ENCODE peak calls at places on chromosomes 2 and 18, in eight cellular contexts. One of them, this sample, is unnamed.

GRCh38 chr2:8587251-8587791 is 94.5 kb upstream of the ID2 start:
- DNase-seq in ovary: no peak
- DNase-seq in pancreas: no peak
- DNase-seq in BE2C: no peak
- DNase-seq in fibroblast of mammary gland: no peak
- DNase-seq in NCI-H1436 treated with DMSO at 0.1 percent for 48 hours: no peak
- DNase-seq in H54: no peak
- DNase-seq in central memory CD8-positive, alpha-beta T cell: no peak
- DNase-seq in this sample: no peak

GRCh38 chr2:109448946-109449788 is 164.6 kb downstream of the SEPTIN10 start:
- DNase-seq in ovary: no peak
- DNase-seq in pancreas: peak
- DNase-seq in BE2C: no peak
- DNase-seq in fibroblast of mammary gland: peak
- DNase-seq in NCI-H1436 treated with DMSO at 0.1 percent for 48 hours: no peak
- DNase-seq in H54: no peak
- DNase-seq in central memory CD8-positive, alpha-beta T cell: no peak
- DNase-seq in this sample: peak

GRCh38 chr18:23498877-23499570 is 4.3 kb upstream of the RMC1 start:
- DNase-seq in ovary: peak
- DNase-seq in pancreas: no peak
- DNase-seq in BE2C: peak
- DNase-seq in fibroblast of mammary gland: peak
- DNase-seq in NCI-H1436 treated with DMSO at 0.1 percent for 48 hours: peak
- DNase-seq in H54: peak
- DNase-seq in central memory CD8-positive, alpha-beta T cell: peak
- DNase-seq in this sample: peak

GRCh38 chr2:234130734-234131133 is 80.2 kb downstream of the SPP2 start:
- DNase-seq in ovary: no peak
- DNase-seq in pancreas: no peak
- DNase-seq in BE2C: no peak
- DNase-seq in fibroblast of mammary gland: no peak
- DNase-seq in NCI-H1436 treated with DMSO at 0.1 percent for 48 hours: no peak
- DNase-seq in H54: no peak
- DNase-seq in central memory CD8-positive, alpha-beta T cell: no peak
- DNase-seq in this sample: no peak

GRCh38 chr2:160039166-160039903 is 23.1 kb downstream of the PLA2R1 start:
- DNase-seq in ovary: peak
- DNase-seq in pancreas: no peak
- DNase-seq in BE2C: no peak
- DNase-seq in fibroblast of mammary gland: peak
- DNase-seq in NCI-H1436 treated with DMSO at 0.1 percent for 48 hours: no peak
- DNase-seq in H54: no peak
- DNase-seq in central memory CD8-positive, alpha-beta T cell: no peak
- DNase-seq in this sample: peak

GRCh38 chr2:70922591-70923234 is 13.0 kb upstream of the ATP6V1B1 start:
- DNase-seq in ovary: no peak
- DNase-seq in pancreas: peak
- DNase-seq in BE2C: no peak
- DNase-seq in fibroblast of mammary gland: no peak
- DNase-seq in NCI-H1436 treated with DMSO at 0.1 percent for 48 hours: no peak
- DNase-seq in H54: no peak
- DNase-seq in central memory CD8-positive, alpha-beta T cell: no peak
- DNase-seq in this sample: no peak

GRCh38 chr2:96890726-96891385 is 21.0 kb upstream of the SEMA4C start:
- DNase-seq in ovary: no peak
- DNase-seq in pancreas: no peak
- DNase-seq in BE2C: no peak
- DNase-seq in fibroblast of mammary gland: no peak
- DNase-seq in NCI-H1436 treated with DMSO at 0.1 percent for 48 hours: no peak
- DNase-seq in H54: no peak
- DNase-seq in central memory CD8-positive, alpha-beta T cell: no peak
- DNase-seq in this sample: peak

GRCh38 chr18:46917808-46918600 is 602 bp downstream of the KATNAL2 start:
- DNase-seq in ovary: peak
- DNase-seq in pancreas: no peak
- DNase-seq in BE2C: peak
- DNase-seq in fibroblast of mammary gland: peak
- DNase-seq in NCI-H1436 treated with DMSO at 0.1 percent for 48 hours: no peak
- DNase-seq in H54: no peak
- DNase-seq in central memory CD8-positive, alpha-beta T cell: peak
- DNase-seq in this sample: peak

GRCh38 chr18:55706893-55707292 is 118.9 kb upstream of the TCF4 start:
- DNase-seq in ovary: no peak
- DNase-seq in pancreas: no peak
- DNase-seq in BE2C: no peak
- DNase-seq in fibroblast of mammary gland: peak
- DNase-seq in NCI-H1436 treated with DMSO at 0.1 percent for 48 hours: no peak
- DNase-seq in H54: no peak
- DNase-seq in central memory CD8-positive, alpha-beta T cell: no peak
- DNase-seq in this sample: peak

GRCh38 chr2:45390433-45390832 is 220.6 kb downstream of the SRBD1 start:
- DNase-seq in ovary: no peak
- DNase-seq in pancreas: no peak
- DNase-seq in BE2C: no peak
- DNase-seq in fibroblast of mammary gland: no peak
- DNase-seq in NCI-H1436 treated with DMSO at 0.1 percent for 48 hours: no peak
- DNase-seq in H54: no peak
- DNase-seq in central memory CD8-positive, alpha-beta T cell: no peak
- DNase-seq in this sample: no peak

GRCh38 chr18:4335386-4335785 is 119.7 kb downstream of the DLGAP1 start:
- DNase-seq in ovary: no peak
- DNase-seq in pancreas: no peak
- DNase-seq in BE2C: no peak
- DNase-seq in fibroblast of mammary gland: no peak
- DNase-seq in NCI-H1436 treated with DMSO at 0.1 percent for 48 hours: no peak
- DNase-seq in H54: no peak
- DNase-seq in central memory CD8-positive, alpha-beta T cell: no peak
- DNase-seq in this sample: no peak

GRCh38 chr2:160484859-160485520 is 8.6 kb downstream of the RBMS1 start:
- DNase-seq in ovary: no peak
- DNase-seq in pancreas: no peak
- DNase-seq in BE2C: no peak
- DNase-seq in fibroblast of mammary gland: no peak
- DNase-seq in NCI-H1436 treated with DMSO at 0.1 percent for 48 hours: no peak
- DNase-seq in H54: no peak
- DNase-seq in central memory CD8-positive, alpha-beta T cell: no peak
- DNase-seq in this sample: no peak

GRCh38 chr2:50513724-50514123 is 518.2 kb downstream of the NRXN1 start:
- DNase-seq in ovary: no peak
- DNase-seq in pancreas: no peak
- DNase-seq in BE2C: no peak
- DNase-seq in fibroblast of mammary gland: no peak
- DNase-seq in NCI-H1436 treated with DMSO at 0.1 percent for 48 hours: no peak
- DNase-seq in H54: no peak
- DNase-seq in central memory CD8-positive, alpha-beta T cell: no peak
- DNase-seq in this sample: no peak

GRCh38 chr18:74631242-74632087 is 33.8 kb downstream of the ZNF407 start:
- DNase-seq in ovary: no peak
- DNase-seq in pancreas: no peak
- DNase-seq in BE2C: no peak
- DNase-seq in fibroblast of mammary gland: peak
- DNase-seq in NCI-H1436 treated with DMSO at 0.1 percent for 48 hours: no peak
- DNase-seq in H54: no peak
- DNase-seq in central memory CD8-positive, alpha-beta T cell: no peak
- DNase-seq in this sample: peak

GRCh38 chr18:32317651-32318050 is 127.8 kb downstream of the MEP1B start:
- DNase-seq in ovary: no peak
- DNase-seq in pancreas: no peak
- DNase-seq in BE2C: no peak
- DNase-seq in fibroblast of mammary gland: peak
- DNase-seq in NCI-H1436 treated with DMSO at 0.1 percent for 48 hours: no peak
- DNase-seq in H54: no peak
- DNase-seq in central memory CD8-positive, alpha-beta T cell: no peak
- DNase-seq in this sample: peak

GRCh38 chr2:22842209-22842608 is 542.8 kb upstream of the KLHL29 start:
- DNase-seq in ovary: no peak
- DNase-seq in pancreas: no peak
- DNase-seq in BE2C: no peak
- DNase-seq in fibroblast of mammary gland: no peak
- DNase-seq in NCI-H1436 treated with DMSO at 0.1 percent for 48 hours: no peak
- DNase-seq in H54: no peak
- DNase-seq in central memory CD8-positive, alpha-beta T cell: no peak
- DNase-seq in this sample: no peak

GRCh38 chr2:44244135-44244871 is 31.0 kb upstream of the SLC3A1 start:
- DNase-seq in ovary: no peak
- DNase-seq in pancreas: no peak
- DNase-seq in BE2C: peak
- DNase-seq in fibroblast of mammary gland: peak
- DNase-seq in NCI-H1436 treated with DMSO at 0.1 percent for 48 hours: peak
- DNase-seq in H54: peak
- DNase-seq in central memory CD8-positive, alpha-beta T cell: peak
- DNase-seq in this sample: peak

GRCh38 chr18:58117685-58118403 is 73.8 kb downstream of the NEDD4L start:
- DNase-seq in ovary: peak
- DNase-seq in pancreas: no peak
- DNase-seq in BE2C: peak
- DNase-seq in fibroblast of mammary gland: peak
- DNase-seq in NCI-H1436 treated with DMSO at 0.1 percent for 48 hours: no peak
- DNase-seq in H54: peak
- DNase-seq in central memory CD8-positive, alpha-beta T cell: no peak
- DNase-seq in this sample: peak

GRCh38 chr2:18837233-18837632 is 247.9 kb upstream of the NT5C1B start:
- DNase-seq in ovary: no peak
- DNase-seq in pancreas: no peak
- DNase-seq in BE2C: no peak
- DNase-seq in fibroblast of mammary gland: no peak
- DNase-seq in NCI-H1436 treated with DMSO at 0.1 percent for 48 hours: no peak
- DNase-seq in H54: no peak
- DNase-seq in central memory CD8-positive, alpha-beta T cell: no peak
- DNase-seq in this sample: no peak

GRCh38 chr18:5894215-5894612 is 1.1 kb downstream of the TMEM200C start:
- DNase-seq in ovary: no peak
- DNase-seq in pancreas: no peak
- DNase-seq in BE2C: no peak
- DNase-seq in fibroblast of mammary gland: no peak
- DNase-seq in NCI-H1436 treated with DMSO at 0.1 percent for 48 hours: no peak
- DNase-seq in H54: no peak
- DNase-seq in central memory CD8-positive, alpha-beta T cell: no peak
- DNase-seq in this sample: no peak

This sample was measured in EH.